ENCODE peak calls at places on chromosomes 7 and 10, in eight cellular contexts. V is heart left ventricle; M is thoracic aorta; N is spleen; K is GM23338; H is CD8-positive, alpha-beta T cell; F is PC-3; Y is lung. Q is an unnamed sample.

GRCh38 chr7:55571534-55572377 is 546 bp downstream of the VOPP1 start:
- DNase-seq in V (peak; percentile 62), M (peak; percentile 17), N (peak; percentile 93), K (peak; percentile 75), H (peak; percentile 53), F (peak; percentile 38), Y (peak; percentile 54), Q (no peak)

GRCh38 chr10:110456523-110457091 is 41.1 kb upstream of the DUSP5 start:
- DNase-seq in V (no peak), M (no peak), N (peak; percentile 60), K (no peak), H (no peak), F (peak; percentile 68), Y (no peak), Q (no peak)

GRCh38 chr7:103073989-103074518 is 542 bp downstream of the FBXL13 start:
- DNase-seq in V (no peak), M (no peak), N (no peak), K (peak; percentile 39), H (no peak), F (peak; percentile 34), Y (peak; percentile 35), Q (no peak)

GRCh38 chr7:159040912-159041711 is 103.6 kb downstream of the VIPR2 start:
- DNase-seq in V (no peak), M (no peak), N (no peak), K (no peak), H (no peak), F (no peak), Y (peak; percentile 26), Q (no peak)

GRCh38 chr10:107701947-107702346 is 537.4 kb upstream of the SORCS1 start:
- DNase-seq in V (no peak), M (no peak), N (no peak), K (no peak), H (no peak), F (peak; percentile 8), Y (no peak), Q (no peak)

GRCh38 chr7:1320616-1321289 is 88.1 kb downstream of the UNCX start:
- DNase-seq in V (no peak), M (no peak), N (peak; percentile 51), K (no peak), H (no peak), F (no peak), Y (no peak), Q (no peak)

GRCh38 chr7:145339319-145339718 is 503.5 kb upstream of the TPK1 start:
- DNase-seq in V (no peak), M (no peak), N (no peak), K (no peak), H (no peak), F (no peak), Y (no peak), Q (no peak)

GRCh38 chr10:73991846-73992245 is 6.1 kb upstream of the VCL start:
- DNase-seq in V (peak; percentile 46), M (no peak), N (peak; percentile 90), K (no peak), H (peak; percentile 76), F (no peak), Y (peak; percentile 51), Q (no peak)

GRCh38 chr10:26737730-26738129 is 40.2 kb downstream of the PDSS1 start:
- DNase-seq in V (no peak), M (no peak), N (no peak), K (no peak), H (no peak), F (no peak), Y (no peak), Q (no peak)

GRCh38 chr7:55235115-55235514 is 130.0 kb upstream of the LANCL2 start:
- DNase-seq in V (no peak), M (no peak), N (no peak), K (no peak), H (no peak), F (no peak), Y (no peak), Q (no peak)

GRCh38 chr7:32223071-32223650 is 153.0 kb upstream of the PDE1C start:
- DNase-seq in V (no peak), M (no peak), N (no peak), K (no peak), H (no peak), F (no peak), Y (no peak), Q (no peak)

DNA sequence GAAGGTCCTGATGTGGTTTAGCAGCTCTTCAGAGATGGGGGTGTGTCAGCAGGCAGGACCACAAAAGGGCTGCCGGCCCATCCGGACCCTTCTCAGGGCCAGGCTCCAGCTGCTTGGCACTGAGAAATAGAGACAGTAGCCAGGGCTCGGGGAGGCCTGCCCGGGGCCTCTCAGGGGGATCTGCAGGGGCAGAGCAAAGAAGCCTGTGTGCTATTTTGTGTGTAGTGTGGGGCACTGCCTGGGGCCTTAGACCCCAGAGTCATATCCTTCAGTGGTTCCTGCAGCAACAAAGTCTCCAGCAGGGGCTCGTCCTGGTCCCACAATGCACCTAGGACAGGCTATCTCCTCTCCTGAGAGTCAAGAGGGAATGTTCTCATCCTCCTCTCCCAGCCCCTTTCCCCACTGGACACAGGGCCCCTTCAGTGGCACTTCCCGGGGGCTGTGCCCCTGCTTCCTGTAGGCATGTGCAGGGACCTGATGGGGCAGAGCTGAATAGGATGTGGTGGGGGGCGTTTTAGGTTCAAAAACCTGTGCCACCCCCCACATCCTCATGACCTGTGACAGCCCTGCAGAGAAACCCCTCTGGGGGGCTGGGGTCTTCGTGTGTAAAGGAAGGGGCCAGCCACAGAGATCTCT is 159.5 kb upstream of the RHEB start:
- DNase-seq in V (no peak), M (no peak), N (no peak), K (no peak), H (no peak), F (no peak), Y (no peak), Q (no peak)
- H3K27me3 ChIP-seq in V (no peaks in the 10 kb centered on the region), M (no peaks in the 10 kb centered on the region), N (no peaks in the 10 kb centered on the region), K (no peaks in the 10 kb centered on the region), H (no peaks in the 10 kb centered on the region), F (no peaks in the 10 kb centered on the region), Y (no peaks in the 10 kb centered on the region), Q (no peaks in the 10 kb centered on the region)

GRCh38 chr10:85622425-85622824 is 744.2 kb downstream of the GRID1 start:
- DNase-seq in V (no peak), M (no peak), N (no peak), K (no peak), H (no peak), F (no peak), Y (no peak), Q (no peak)
- H3K27ac ChIP-seq in V (no peak overlapping the region), M (no peak overlapping the region), N (no peak overlapping the region), K (no peak overlapping the region), H (no peak overlapping the region), F (no peak overlapping the region), Y (no peak overlapping the region), Q (no peak overlapping the region)

GRCh38 chr7:50196719-50197118 is 103.7 kb upstream of the ZPBP start:
- DNase-seq in V (no peak), M (no peak), N (no peak), K (no peak), H (no peak), F (no peak), Y (no peak), Q (no peak)

GRCh38 chr7:50185951-50186697 is 93.1 kb upstream of the ZPBP start:
- DNase-seq in V (no peak), M (no peak), N (no peak), K (no peak), H (no peak), F (no peak), Y (no peak), Q (no peak)

GRCh38 chr7:50185188-50185587 is 92.1 kb upstream of the ZPBP start:
- DNase-seq in V (no peak), M (no peak), N (no peak), K (no peak), H (no peak), F (no peak), Y (no peak), Q (no peak)

DNA sequence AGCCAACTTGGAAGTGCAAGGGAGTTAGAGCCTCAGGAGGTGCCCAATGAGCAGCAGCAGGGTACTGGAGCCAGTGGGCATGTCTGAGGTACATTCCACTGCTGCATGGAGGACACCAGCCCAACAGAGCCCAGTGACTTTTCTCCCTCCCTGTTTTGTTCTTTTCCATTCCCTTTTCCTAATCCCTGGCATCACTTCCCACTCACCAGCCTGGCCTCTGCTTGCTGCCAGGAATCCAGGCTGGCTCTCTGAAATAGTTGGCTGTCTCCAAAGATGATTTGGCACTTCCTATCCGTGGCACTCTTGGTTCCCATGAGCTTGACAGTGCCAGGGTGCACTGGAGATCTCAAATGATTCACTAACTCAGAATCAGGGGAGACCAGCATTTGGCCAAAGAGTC is 97.7 kb upstream of the ZPBP start:
- DNase-seq in V (no peak), M (no peak), N (no peak), K (no peak), H (no peak), F (no peak), Y (no peak), Q (no peak)
- H3K27me3 ChIP-seq in V (peaks cover 3% of the 10 kb centered on the region), M (no peaks in the 10 kb centered on the region), N (no peaks in the 10 kb centered on the region), K (no peaks in the 10 kb centered on the region), H (no peaks in the 10 kb centered on the region), F (peaks cover 87% of the 10 kb centered on the region), Y (no peaks in the 10 kb centered on the region), Q (no peaks in the 10 kb centered on the region)

GRCh38 chr10:97434557-97434956 is 8.6 kb downstream of the PGAM1 start:
- DNase-seq in V (no peak), M (no peak), N (no peak), K (no peak), H (no peak), F (no peak), Y (no peak), Q (no peak)
- H3K27ac ChIP-seq in V (no peak overlapping the region), M (no peak overlapping the region), N (no peak overlapping the region), K (peak overlapping the region; percentile 55), H (no peak overlapping the region), F (no peak overlapping the region), Y (no peak overlapping the region), Q (no peak overlapping the region)